ENCODE peak calls at places on chromosomes 11 and 22, in seven cellular contexts. X is CD8-positive, alpha-beta memory T cell; V is amygdala; U is left ventricle myocardium superior; K is Daoy; I is A549; M is glutamatergic neuron. A is an unnamed sample.
A peak's percentile ranks its signal among the peaks of the same experiment; 100 is the strongest.

GRCh38 chr22:19700790-19701419 is 13.4 kb upstream of the SEPTIN5 start:
- DNase-seq in X (no peak), V (no peak), U (no peak), K (no peak), I (no peak), M (no peak), A (no peak)

GRCh38 chr11:120128392-120129172 is 9.3 kb downstream of the TRIM29 start:
- DNase-seq in X (no peak), V (no peak), U (no peak), K (peak; percentile 39), I (no peak), M (peak; percentile 7), A (no peak)

GRCh38 chr11:4677948-4678347 is 19.7 kb downstream of the OR51E2 start:
- DNase-seq in X (no peak), V (no peak), U (no peak), K (no peak), I (no peak), M (no peak), A (no peak)

GRCh38 chr22:36465232-36466021 is 16.0 kb downstream of the TXN2 start:
- DNase-seq in X (no peak), V (no peak), U (peak; percentile 86), K (peak; percentile 97), I (peak; percentile 75), M (no peak), A (peak; percentile 65)

GRCh38 chr11:131504199-131504949 is 134.0 kb downstream of the NTM start:
- DNase-seq in X (no peak), V (peak; percentile 23), U (no peak), K (peak; percentile 56), I (peak; percentile 4), M (peak; percentile 75), A (no peak)

GRCh38 chr11:17979770-17980371 is 33.0 kb downstream of the SERGEF start:
- DNase-seq in X (peak; percentile 11), V (no peak), U (no peak), K (peak; percentile 11), I (peak; percentile 57), M (no peak), A (peak; percentile 37)

GRCh38 chr11:131246589-131247164 is 123.7 kb upstream of the NTM start:
- DNase-seq in X (no peak), V (no peak), U (peak; percentile 47), K (peak; percentile 69), I (no peak), M (peak; percentile 67), A (no peak)

GRCh38 chr11:125171974-125172373 is 7.4 kb downstream of the PKNOX2 start:
- DNase-seq in X (no peak), V (no peak), U (no peak), K (no peak), I (no peak), M (no peak), A (no peak)

GRCh38 chr11:128506999-128507591 is 80.3 kb downstream of the ETS1 start:
- DNase-seq in X (no peak), V (no peak), U (peak; percentile 90), K (peak; percentile 92), I (peak; percentile 72), M (no peak), A (no peak)

GRCh38 chr11:87722756-87723599 is 452.3 kb downstream of the RAB38 start:
- DNase-seq in X (no peak), V (no peak), U (no peak), K (peak; percentile 2), I (no peak), M (peak; percentile 49), A (peak; percentile 7)

GRCh38 chr11:3671334-3672254 is at the start of gene CHRNA10:
- DNase-seq in X (no peak), V (no peak), U (no peak), K (no peak), I (no peak), M (no peak), A (no peak)

GRCh38 chr22:40441761-40442364 is 71.5 kb downstream of the SGSM3 start:
- DNase-seq in X (no peak), V (no peak), U (no peak), K (no peak), I (no peak), M (no peak), A (no peak)

GRCh38 chr22:31857247-31857646 is 87.1 kb upstream of the YWHAH start:
- DNase-seq in X (no peak), V (no peak), U (no peak), K (no peak), I (no peak), M (peak; percentile 58), A (no peak)

GRCh38 chr22:35202376-35202775 is 54.9 kb upstream of the HMGXB4 start:
- DNase-seq in X (no peak), V (no peak), U (no peak), K (no peak), I (no peak), M (no peak), A (no peak)

GRCh38 chr11:77172666-77172982 is 44.6 kb downstream of the MYO7A start:
- DNase-seq in X (no peak), V (no peak), U (peak; percentile 36), K (peak; percentile 26), I (no peak), M (no peak), A (no peak)

GRCh38 chr11:130652671-130653335 is 204.4 kb downstream of the ADAMTS15 start:
- DNase-seq in X (no peak), V (no peak), U (peak; percentile 77), K (no peak), I (no peak), M (no peak), A (no peak)

GRCh38 chr11:87851234-87851633 is 324.0 kb downstream of the RAB38 start:
- DNase-seq in X (no peak), V (no peak), U (no peak), K (no peak), I (no peak), M (no peak), A (no peak)

GRCh38 chr11:123057604-123058305 is 4.2 kb downstream of the HSPA8 start:
- DNase-seq in X (no peak), V (no peak), U (no peak), K (no peak), I (no peak), M (no peak), A (no peak)

GRCh38 chr22:28014141-28015055 is 95.3 kb upstream of the PITPNB start:
- DNase-seq in X (no peak), V (no peak), U (peak; percentile 18), K (no peak), I (no peak), M (peak; percentile 18), A (no peak)

GRCh38 chr11:45984192-45984591 is 61.7 kb downstream of the LARGE2 start:
- DNase-seq in X (no peak), V (no peak), U (no peak), K (no peak), I (no peak), M (no peak), A (no peak)

GRCh38 chr11:65355776-65356393 is 1.3 kb downstream of the TIGD3 start:
- DNase-seq in X (no peak), V (no peak), U (peak; percentile 71), K (no peak), I (no peak), M (peak; percentile 56), A (no peak)

GRCh38 chr22:37609240-37610152 is 862 bp downstream of the GGA1 start:
- DNase-seq in X (no peak), V (no peak), U (no peak), K (no peak), I (peak; percentile 36), M (no peak), A (peak; percentile 23)

GRCh38 chr22:31241200-31241599 is 29.1 kb downstream of the LIMK2 start:
- DNase-seq in X (no peak), V (no peak), U (no peak), K (peak; percentile 61), I (no peak), M (no peak), A (no peak)

GRCh38 chr11:129366737-129367597 is 8.7 kb upstream of the BARX2 start:
- DNase-seq in X (no peak), V (no peak), U (no peak), K (no peak), I (no peak), M (no peak), A (no peak)

GRCh38 chr11:2265396-2265795 is 5.0 kb downstream of the ASCL2 start:
- DNase-seq in X (no peak), V (no peak), U (peak; percentile 55), K (no peak), I (no peak), M (no peak), A (no peak)

GRCh38 chr11:133708547-133709051 is 136.7 kb downstream of the SPATA19 start:
- DNase-seq in X (no peak), V (no peak), U (no peak), K (no peak), I (no peak), M (no peak), A (no peak)

GRCh38 chr11:126917531-126918204 is 82.9 kb downstream of the KIRREL3 start:
- DNase-seq in X (no peak), V (no peak), U (no peak), K (peak; percentile 92), I (peak; percentile 52), M (no peak), A (no peak)

GRCh38 chr22:29200901-29201300 is 4.8 kb upstream of the EMID1 start:
- DNase-seq in X (no peak), V (no peak), U (no peak), K (no peak), I (no peak), M (no peak), A (no peak)

GRCh38 chr22:34850010-34850409 is 215.9 kb upstream of the ISX start:
- DNase-seq in X (no peak), V (no peak), U (no peak), K (no peak), I (no peak), M (no peak), A (no peak)

GRCh38 chr22:49380095-49380827 is 447.4 kb downstream of the BRD1 start:
- DNase-seq in X (no peak), V (no peak), U (no peak), K (no peak), I (no peak), M (no peak), A (no peak)

GRCh38 chr11:113518716-113519495 is 43.7 kb upstream of the DRD2 start:
- DNase-seq in X (no peak), V (no peak), U (no peak), K (no peak), I (no peak), M (no peak), A (no peak)

GRCh38 chr11:46105902-46106301 is 15.4 kb downstream of the PHF21A start:
- DNase-seq in X (no peak), V (no peak), U (no peak), K (no peak), I (no peak), M (no peak), A (no peak)

GRCh38 chr11:64410396-64410718 is 51.4 kb downstream of the RPS6KA4 start:
- DNase-seq in X (no peak), V (no peak), U (no peak), K (no peak), I (no peak), M (no peak), A (peak; percentile 8)

GRCh38 chr22:45225732-45226560 is 14.7 kb downstream of the KIAA0930 start:
- DNase-seq in X (no peak), V (no peak), U (no peak), K (no peak), I (no peak), M (no peak), A (no peak)

GRCh38 chr11:46345131-46345597 is 2.1 kb upstream of the DGKZ start:
- DNase-seq in X (no peak), V (no peak), U (peak; percentile 72), K (no peak), I (no peak), M (peak; percentile 38), A (no peak)

GRCh38 chr11:13339196-13340153 is 61.9 kb downstream of the BMAL1 start:
- DNase-seq in X (peak; percentile 21), V (no peak), U (no peak), K (peak; percentile 89), I (peak; percentile 83), M (no peak), A (peak; percentile 56)

GRCh38 chr11:11178671-11179070 is 174.4 kb downstream of the CSNK2A3 start:
- DNase-seq in X (no peak), V (no peak), U (no peak), K (peak; percentile 40), I (no peak), M (no peak), A (no peak)

GRCh38 chr11:60972182-60973030 is 926 bp downstream of the CD6 start:
- DNase-seq in X (no peak), V (no peak), U (no peak), K (no peak), I (no peak), M (no peak), A (no peak)

A was measured in 8988T.